ENCODE peak calls at places on chromosomes 6 and 20, in six cellular contexts. F, B, Q, D, I and R are unnamed samples.

GRCh38 chr6:31187780-31188194 is 17.3 kb upstream of the POU5F1 start:
- DNase-seq in F (no peak), B (no peak), Q (no peak), D (no peak), I (no peak), R (no peak)

GRCh38 chr20:62587757-62588402 is 54.4 kb upstream of the SLCO4A1 start:
- DNase-seq in F (no peak), B (peak), Q (peak), D (no peak), I (no peak), R (no peak)

GRCh38 chr6:142945071-142945445 is at the start of gene HIVEP2:
- DNase-seq in F (peak), B (peak), Q (peak), D (peak), I (peak), R (peak)

GRCh38 chr6:37511910-37512399 is 12.3 kb upstream of the CCDC167 start:
- DNase-seq in F (no peak), B (no peak), Q (no peak), D (no peak), I (no peak), R (no peak)

GRCh38 chr6:167244991-167245390 is 46.1 kb upstream of the UNC93A start:
- DNase-seq in F (no peak), B (no peak), Q (no peak), D (no peak), I (no peak), R (no peak)

GRCh38 chr6:101666256-101666655 is 272.7 kb downstream of the GRIK2 start:
- DNase-seq in F (no peak), B (no peak), Q (no peak), D (no peak), I (peak), R (no peak)

GRCh38 chr6:93624408-93624807 is 205.0 kb upstream of the EPHA7 start:
- DNase-seq in F (no peak), B (no peak), Q (no peak), D (no peak), I (no peak), R (no peak)

GRCh38 chr6:3209114-3210023 is 18.1 kb downstream of the TUBB2B start:
- DNase-seq in F (peak), B (peak), Q (no peak), D (no peak), I (peak), R (peak)

GRCh38 chr6:131858765-131859490 is 51.1 kb downstream of the ENPP1 start:
- DNase-seq in F (peak), B (no peak), Q (no peak), D (no peak), I (no peak), R (no peak)

GRCh38 chr6:112557961-112558360 is 210.8 kb downstream of the RFPL4B start:
- DNase-seq in F (no peak), B (no peak), Q (no peak), D (no peak), I (no peak), R (no peak)

GRCh38 chr6:157036245-157036681 is 259.1 kb downstream of the ARID1B start:
- DNase-seq in F (peak), B (no peak), Q (no peak), D (no peak), I (no peak), R (no peak)

GRCh38 chr6:72811971-72812421 is 190.1 kb downstream of the KCNQ5 start:
- DNase-seq in F (peak), B (no peak), Q (no peak), D (no peak), I (no peak), R (peak)

GRCh38 chr6:3442444-3443220 is 14.2 kb downstream of the SLC22A23 start:
- DNase-seq in F (peak), B (no peak), Q (no peak), D (no peak), I (no peak), R (no peak)

GRCh38 chr20:23602699-23603098 is 3.0 kb downstream of the CST9 start:
- DNase-seq in F (no peak), B (no peak), Q (no peak), D (no peak), I (no peak), R (no peak)

GRCh38 chr6:94215614-94216013 is 796.3 kb upstream of the EPHA7 start:
- DNase-seq in F (no peak), B (no peak), Q (no peak), D (no peak), I (no peak), R (no peak)

GRCh38 chr6:45454008-45454911 is 76.5 kb upstream of the SUPT3H start:
- DNase-seq in F (peak), B (peak), Q (no peak), D (no peak), I (peak), R (no peak)

GRCh38 chr6:95364016-95364604 is 213.2 kb upstream of the MANEA start:
- DNase-seq in F (peak), B (peak), Q (no peak), D (no peak), I (no peak), R (no peak)

GRCh38 chr6:82712826-82713225 is 349.2 kb downstream of the TPBG start:
- DNase-seq in F (peak), B (no peak), Q (no peak), D (no peak), I (no peak), R (no peak)

GRCh38 chr6:33207569-33208088 is 671 bp upstream of the RING1 start:
- DNase-seq in F (peak), B (peak), Q (peak), D (no peak), I (no peak), R (no peak)

GRCh38 chr6:30915591-30915946 is 1.5 kb downstream of the VARS2 start:
- DNase-seq in F (peak), B (peak), Q (no peak), D (no peak), I (peak), R (no peak)

GRCh38 chr6:45637056-45637455 is 259.3 kb upstream of the SUPT3H start:
- DNase-seq in F (no peak), B (no peak), Q (no peak), D (no peak), I (no peak), R (no peak)

GRCh38 chr20:37282558-37282957 is 6.9 kb upstream of the MANBAL start:
- DNase-seq in F (peak), B (peak), Q (no peak), D (no peak), I (no peak), R (no peak)

GRCh38 chr6:143059616-143060353 is 904 bp upstream of the AIG1 start:
- DNase-seq in F (peak), B (peak), Q (peak), D (peak), I (peak), R (peak)

GRCh38 chr6:71326611-71327010 is 38.0 kb downstream of the OGFRL1 start:
- DNase-seq in F (peak), B (no peak), Q (no peak), D (no peak), I (no peak), R (no peak)

GRCh38 chr6:146788115-146788514 is 189.3 kb downstream of the ADGB start:
- DNase-seq in F (peak), B (no peak), Q (no peak), D (no peak), I (no peak), R (no peak)

GRCh38 chr20:63194007-63194820 is 21.7 kb downstream of the YTHDF1 start:
- DNase-seq in F (no peak), B (no peak), Q (no peak), D (no peak), I (no peak), R (no peak)

GRCh38 chr20:61125536-61126180 is 126.4 kb upstream of the CDH4 start:
- DNase-seq in F (no peak), B (no peak), Q (no peak), D (no peak), I (no peak), R (no peak)

GRCh38 chr6:10759884-10760329 is 12.3 kb downstream of the TMEM14B start:
- DNase-seq in F (peak), B (no peak), Q (peak), D (no peak), I (peak), R (peak)

GRCh38 chr6:10763006-10763405 is 15.4 kb downstream of the TMEM14B start:
- DNase-seq in F (peak), B (no peak), Q (peak), D (no peak), I (peak), R (no peak)

GRCh38 chr6:10756085-10756484 is 8.5 kb downstream of the TMEM14B start:
- DNase-seq in F (no peak), B (peak), Q (no peak), D (no peak), I (no peak), R (no peak)

DNA sequence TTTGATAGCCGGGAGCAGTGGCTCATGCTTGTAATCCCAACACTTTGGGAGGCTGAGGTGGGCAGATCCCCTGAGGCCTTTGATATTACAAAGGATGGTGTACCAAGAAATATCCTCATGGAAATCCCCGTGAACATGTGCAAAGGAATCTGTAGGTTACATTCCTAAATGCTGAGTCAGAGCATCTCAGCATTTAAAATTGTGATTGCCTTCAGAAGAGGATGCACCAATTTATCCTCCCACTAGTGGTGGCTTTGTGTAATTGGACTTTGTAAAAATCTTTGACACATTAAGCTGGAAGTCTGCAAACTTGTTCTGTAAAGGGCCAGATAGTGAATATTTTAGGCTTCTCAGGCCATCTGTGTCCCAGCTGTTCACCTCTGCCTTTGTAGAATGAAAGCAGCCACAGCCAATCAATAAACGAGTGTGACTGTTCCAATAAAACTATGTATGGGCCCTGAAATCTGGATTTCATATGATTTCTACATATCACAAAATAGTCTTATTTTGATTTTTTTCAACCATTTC is 11.8 kb downstream of the TMEM14B start:
- DNase-seq in F (peak), B (peak), Q (no peak), D (no peak), I (peak), R (no peak)
- TF ChIP-seq CTCF in F (peak), B (peak), Q (peak), D (peak), I (peak), R (no peak)

GRCh38 chr6:155693573-155694428 is 238.2 kb upstream of the NOX3 start:
- DNase-seq in F (no peak), B (no peak), Q (no peak), D (no peak), I (no peak), R (no peak)
- TF ChIP-seq CTCF in F (no peak), B (no peak), Q (no peak), D (no peak), I (no peak), R (no peak)

GRCh38 chr6:150444308-150444707 is 75.5 kb downstream of the IYD start:
- DNase-seq in F (no peak), B (no peak), Q (no peak), D (no peak), I (no peak), R (no peak)

GRCh38 chr6:150448221-150448620 is 79.4 kb downstream of the IYD start:
- DNase-seq in F (peak), B (no peak), Q (no peak), D (no peak), I (no peak), R (no peak)

GRCh38 chr6:150445486-150445885 is 76.7 kb downstream of the IYD start:
- DNase-seq in F (no peak), B (no peak), Q (no peak), D (no peak), I (no peak), R (no peak)

GRCh38 chr6:150439373-150439772 is 70.6 kb downstream of the IYD start:
- DNase-seq in F (no peak), B (no peak), Q (no peak), D (no peak), I (no peak), R (no peak)

DNA sequence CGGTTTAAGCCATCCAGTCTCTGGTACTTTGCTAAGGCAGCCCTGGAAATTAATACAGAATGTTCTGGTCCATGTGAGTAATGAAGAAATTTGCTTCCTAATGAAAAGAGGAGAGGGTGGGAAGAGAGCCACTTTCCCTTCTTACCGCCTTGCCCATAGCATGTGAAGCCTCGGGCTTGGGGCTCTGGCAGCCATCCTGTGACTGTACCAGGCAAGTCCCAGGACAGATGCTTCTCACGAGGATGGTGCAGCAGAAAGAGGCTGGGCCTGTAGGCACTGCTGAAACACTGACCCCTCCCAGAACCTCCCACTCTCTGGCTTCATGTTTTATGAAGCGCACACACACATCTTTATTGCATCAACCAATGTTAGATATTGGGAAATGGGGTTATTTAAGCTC is 74.8 kb downstream of the IYD start:
- DNase-seq in F (no peak), B (no peak), Q (no peak), D (no peak), I (no peak), R (no peak)
- TF ChIP-seq CTCF in F (no peak), B (no peak), Q (no peak), D (no peak), I (no peak), R (no peak)

GRCh38 chr6:10460096-10460495 is 45.2 kb upstream of the TFAP2A start:
- DNase-seq in F (no peak), B (peak), Q (no peak), D (no peak), I (no peak), R (no peak)

GRCh38 chr6:10463040-10463439 is 48.2 kb upstream of the TFAP2A start:
- DNase-seq in F (no peak), B (no peak), Q (no peak), D (no peak), I (no peak), R (no peak)

GRCh38 chr6:10463491-10464481 is 48.9 kb upstream of the TFAP2A start:
- DNase-seq in F (no peak), B (no peak), Q (no peak), D (no peak), I (no peak), R (no peak)

GRCh38 chr6:10461850-10462249 is 47.0 kb upstream of the TFAP2A start:
- DNase-seq in F (no peak), B (no peak), Q (no peak), D (no peak), I (no peak), R (no peak)

DNA sequence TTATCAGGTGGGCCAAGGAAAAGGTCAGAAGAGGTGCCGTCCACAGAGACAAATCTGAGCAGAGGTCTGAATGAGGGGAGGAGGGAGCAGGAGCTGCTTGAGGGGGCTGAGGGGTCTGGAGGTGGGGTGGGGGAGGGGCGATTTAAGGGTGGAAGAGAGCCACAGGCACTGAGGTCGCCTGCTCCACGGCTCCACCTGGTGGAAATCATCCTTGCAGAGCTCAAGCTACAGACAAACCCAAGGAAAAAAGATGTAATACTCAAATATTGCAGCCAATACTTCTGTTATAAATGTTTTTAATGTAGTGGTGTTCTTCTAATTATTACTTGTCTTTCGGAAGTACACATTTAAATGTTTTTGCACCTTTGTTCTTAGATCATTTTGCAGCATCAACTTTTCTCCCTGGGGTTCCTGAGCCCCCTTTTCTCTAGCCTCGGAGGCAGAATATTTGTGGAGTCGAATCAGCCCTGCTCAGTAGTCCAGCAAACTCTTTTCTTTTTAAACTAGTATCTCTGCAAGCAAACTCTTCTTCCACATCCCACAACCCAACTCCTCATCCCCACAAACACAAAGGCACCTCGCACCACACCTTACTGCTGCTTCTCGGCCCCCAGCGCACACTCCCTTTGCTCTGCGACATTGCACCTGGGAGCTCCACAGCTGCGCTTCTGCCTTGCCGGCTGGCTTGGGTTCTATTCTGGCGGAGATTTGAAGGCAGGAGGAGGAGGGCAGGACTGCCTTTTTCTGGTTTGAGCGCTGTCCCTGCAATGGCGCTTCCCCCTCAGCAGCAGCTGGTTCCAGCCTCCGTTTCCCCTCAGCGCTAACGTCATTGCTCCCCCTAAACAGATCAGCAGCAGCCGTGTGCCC is 51.0 kb upstream of the TFAP2A start:
- DNase-seq in F (peak), B (peak), Q (peak), D (no peak), I (no peak), R (no peak)
- TF ChIP-seq CTCF in F (peak), B (peak), Q (no peak), D (peak), I (peak), R (no peak)

GRCh38 chr20:18273738-18274137 is 14.6 kb upstream of the ZNF133 start:
- DNase-seq in F (no peak), B (no peak), Q (no peak), D (no peak), I (no peak), R (no peak)

GRCh38 chr20:18276821-18277220 is 11.5 kb upstream of the ZNF133 start:
- DNase-seq in F (peak), B (peak), Q (peak), D (peak), I (peak), R (peak)

GRCh38 chr20:18267815-18268214 is 20.5 kb upstream of the ZNF133 start:
- DNase-seq in F (no peak), B (no peak), Q (no peak), D (no peak), I (no peak), R (no peak)

GRCh38 chr20:18271160-18271559 is 17.2 kb upstream of the ZNF133 start:
- DNase-seq in F (no peak), B (no peak), Q (no peak), D (no peak), I (no peak), R (no peak)

GRCh38 chr20:18272451-18272850 is 15.9 kb upstream of the ZNF133 start:
- DNase-seq in F (peak), B (peak), Q (peak), D (no peak), I (no peak), R (peak)
- TF ChIP-seq CTCF in F (peak), B (peak), Q (peak), D (no peak), I (peak), R (no peak)

GRCh38 chr20:34472246-34472925 is 43.8 kb upstream of the DYNLRB1 start:
- DNase-seq in F (peak), B (peak), Q (no peak), D (no peak), I (no peak), R (no peak)

GRCh38 chr20:34468956-34469355 is 47.3 kb upstream of the DYNLRB1 start:
- DNase-seq in F (no peak), B (no peak), Q (no peak), D (no peak), I (no peak), R (no peak)

GRCh38 chr20:34475979-34476736 is 40.1 kb upstream of the DYNLRB1 start:
- DNase-seq in F (peak), B (no peak), Q (peak), D (no peak), I (no peak), R (no peak)

DNA sequence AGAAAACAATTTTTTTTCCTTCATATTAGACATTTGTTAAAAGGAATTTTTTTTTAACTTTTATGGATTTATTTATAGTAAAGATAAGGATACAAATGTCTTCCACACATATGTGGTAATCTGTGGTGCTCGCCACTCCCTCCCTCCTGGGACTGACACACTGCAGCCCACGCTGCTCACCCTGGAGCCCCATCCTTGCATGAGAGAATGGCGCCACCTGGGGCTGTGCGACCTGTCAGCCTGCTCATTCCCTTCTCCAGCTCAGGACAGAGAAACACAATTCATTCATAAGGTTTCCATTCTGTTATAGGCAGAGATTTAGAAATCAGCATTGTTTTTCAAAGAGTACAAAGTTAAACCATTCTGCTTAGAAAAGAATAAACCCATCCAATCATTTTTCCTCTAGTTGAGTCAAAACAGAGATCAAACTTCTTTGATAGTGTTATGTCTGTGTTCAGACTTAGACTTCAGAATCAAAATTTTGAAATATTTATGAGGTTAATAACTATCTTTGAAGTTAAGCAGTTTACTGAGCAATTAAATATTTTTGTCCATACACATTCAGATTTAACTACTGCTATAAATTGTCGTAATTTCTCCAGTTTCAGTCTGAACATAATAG is 42.8 kb upstream of the DYNLRB1 start:
- DNase-seq in F (peak), B (peak), Q (no peak), D (no peak), I (no peak), R (peak)
- TF ChIP-seq CTCF in F (peak), B (peak), Q (no peak), D (peak), I (peak), R (no peak)

GRCh38 chr6:107318100-107318736 is 141.1 kb downstream of the PDSS2 start:
- DNase-seq in F (peak), B (peak), Q (peak), D (no peak), I (peak), R (peak)
- TF ChIP-seq CTCF in F (peak), B (peak), Q (peak), D (peak), I (peak), R (peak)

GRCh38 chr6:17200395-17200794 is 80.8 kb upstream of the RBM24 start:
- DNase-seq in F (no peak), B (no peak), Q (no peak), D (no peak), I (no peak), R (no peak)
- TF ChIP-seq CTCF in F (peak), B (no peak), Q (no peak), D (no peak), I (peak), R (no peak)